ENCODE peak calls at places on chromosomes 1 and 21, in five cellular contexts. One of them, this sample, is unnamed. For H3K9me3, the result is how much of the 10 kb centered on the place peaks cover.

GRCh38 chr1:245260116-245260882 is 105.5 kb downstream of the KIF26B start:
- DNase-seq in stomach: peak
- DNase-seq in psoas muscle: no peak
- DNase-seq in GM12878: no peak
- DNase-seq in heart left ventricle: no peak
- DNase-seq in this sample: no peak

GRCh38 chr1:234398849-234399381 is 25.7 kb downstream of the COA6 start:
- DNase-seq in stomach: no peak
- DNase-seq in psoas muscle: no peak
- DNase-seq in GM12878: peak
- DNase-seq in heart left ventricle: no peak
- DNase-seq in this sample: no peak

GRCh38 chr1:61253059-61253735 is 170.8 kb downstream of the NFIA start:
- DNase-seq in stomach: peak
- DNase-seq in psoas muscle: peak
- DNase-seq in GM12878: no peak
- DNase-seq in heart left ventricle: peak
- DNase-seq in this sample: no peak

GRCh38 chr1:246860401-246860800 is 71.3 kb downstream of the AHCTF1 start:
- DNase-seq in stomach: no peak
- DNase-seq in psoas muscle: no peak
- DNase-seq in GM12878: no peak
- DNase-seq in heart left ventricle: no peak
- DNase-seq in this sample: no peak

GRCh38 chr1:156726549-156727226 is 1.6 kb upstream of the METTL25B start:
- DNase-seq in stomach: peak
- DNase-seq in psoas muscle: no peak
- DNase-seq in GM12878: no peak
- DNase-seq in heart left ventricle: peak
- DNase-seq in this sample: no peak

GRCh38 chr1:100184536-100184935 is 6.5 kb upstream of the LRRC39 start:
- DNase-seq in stomach: no peak
- DNase-seq in psoas muscle: no peak
- DNase-seq in GM12878: peak
- DNase-seq in heart left ventricle: no peak
- DNase-seq in this sample: no peak

GRCh38 chr21:35520869-35521268 is 471.8 kb upstream of the RUNX1 start:
- DNase-seq in stomach: no peak
- DNase-seq in psoas muscle: no peak
- DNase-seq in GM12878: no peak
- DNase-seq in heart left ventricle: no peak
- DNase-seq in this sample: no peak

GRCh38 chr1:182122265-182122664 is 60.8 kb upstream of the ZNF648 start:
- DNase-seq in stomach: no peak
- DNase-seq in psoas muscle: no peak
- DNase-seq in GM12878: no peak
- DNase-seq in heart left ventricle: no peak
- DNase-seq in this sample: no peak

GRCh38 chr1:111417755-111418154 is 9.8 kb downstream of the OVGP1 start:
- DNase-seq in stomach: no peak
- DNase-seq in psoas muscle: no peak
- DNase-seq in GM12878: no peak
- DNase-seq in heart left ventricle: no peak
- DNase-seq in this sample: no peak

GRCh38 chr1:38027201-38028104 is 14.9 kb downstream of the UTP11 start:
- DNase-seq in stomach: no peak
- DNase-seq in psoas muscle: no peak
- DNase-seq in GM12878: no peak
- DNase-seq in heart left ventricle: no peak
- DNase-seq in this sample: no peak

GRCh38 chr1:174262747-174263241 is 103.5 kb downstream of the RABGAP1L start:
- DNase-seq in stomach: no peak
- DNase-seq in psoas muscle: no peak
- DNase-seq in GM12878: peak
- DNase-seq in heart left ventricle: no peak
- DNase-seq in this sample: no peak

GRCh38 chr1:112762541-112763141 is 47.5 kb upstream of the PPM1J start:
- DNase-seq in stomach: no peak
- DNase-seq in psoas muscle: no peak
- DNase-seq in GM12878: no peak
- DNase-seq in heart left ventricle: no peak
- DNase-seq in this sample: no peak

GRCh38 chr1:93552751-93553455 is 105.0 kb downstream of the FNBP1L start:
- DNase-seq in stomach: no peak
- DNase-seq in psoas muscle: no peak
- DNase-seq in GM12878: no peak
- DNase-seq in heart left ventricle: no peak
- DNase-seq in this sample: no peak

GRCh38 chr1:6275826-6276764 is 15.2 kb upstream of the GPR153 start:
- DNase-seq in stomach: no peak
- DNase-seq in psoas muscle: peak
- DNase-seq in GM12878: no peak
- DNase-seq in heart left ventricle: peak
- DNase-seq in this sample: no peak

GRCh38 chr1:90761156-90761555 is 44.1 kb upstream of the BARHL2 start:
- DNase-seq in stomach: no peak
- DNase-seq in psoas muscle: no peak
- DNase-seq in GM12878: no peak
- DNase-seq in heart left ventricle: no peak
- DNase-seq in this sample: no peak

GRCh38 chr1:51472349-51472748 is 46.7 kb downstream of the EPS15 start:
- DNase-seq in stomach: no peak
- DNase-seq in psoas muscle: no peak
- DNase-seq in GM12878: no peak
- DNase-seq in heart left ventricle: peak
- DNase-seq in this sample: no peak

GRCh38 chr1:180956028-180956640 is 43.4 kb downstream of the KIAA1614 start:
- DNase-seq in stomach: no peak
- DNase-seq in psoas muscle: no peak
- DNase-seq in GM12878: no peak
- DNase-seq in heart left ventricle: no peak
- DNase-seq in this sample: no peak

GRCh38 chr1:92298213-92298572 is 594 bp downstream of the GLMN start:
- DNase-seq in stomach: no peak
- DNase-seq in psoas muscle: no peak
- DNase-seq in GM12878: no peak
- DNase-seq in heart left ventricle: no peak
- DNase-seq in this sample: no peak

GRCh38 chr1:2041887-2042286 is 8.3 kb upstream of the PRKCZ start:
- DNase-seq in stomach: no peak
- DNase-seq in psoas muscle: no peak
- DNase-seq in GM12878: no peak
- DNase-seq in heart left ventricle: no peak
- DNase-seq in this sample: no peak

GRCh38 chr1:230957580-230957989 is 21.1 kb downstream of the TTC13 start:
- DNase-seq in stomach: no peak
- DNase-seq in psoas muscle: no peak
- DNase-seq in GM12878: no peak
- DNase-seq in heart left ventricle: no peak
- DNase-seq in this sample: no peak

GRCh38 chr1:29686012-29686930 is 449.9 kb downstream of the PTPRU start:
- DNase-seq in stomach: no peak
- DNase-seq in psoas muscle: no peak
- DNase-seq in GM12878: no peak
- DNase-seq in heart left ventricle: no peak
- DNase-seq in this sample: no peak

GRCh38 chr1:4062041-4062440 is 162.0 kb upstream of the C1orf174 start:
- DNase-seq in stomach: no peak
- DNase-seq in psoas muscle: no peak
- DNase-seq in GM12878: no peak
- DNase-seq in heart left ventricle: no peak
- DNase-seq in this sample: no peak

GRCh38 chr1:4063516-4063915 is 163.4 kb upstream of the C1orf174 start:
- DNase-seq in stomach: no peak
- DNase-seq in psoas muscle: no peak
- DNase-seq in GM12878: no peak
- DNase-seq in heart left ventricle: no peak
- DNase-seq in this sample: no peak

GRCh38 chr1:4062560-4062959 is 162.5 kb upstream of the C1orf174 start:
- DNase-seq in stomach: peak
- DNase-seq in psoas muscle: no peak
- DNase-seq in GM12878: no peak
- DNase-seq in heart left ventricle: no peak
- DNase-seq in this sample: no peak

GRCh38 chr1:4062992-4063391 is 162.9 kb upstream of the C1orf174 start:
- DNase-seq in stomach: peak
- DNase-seq in psoas muscle: no peak
- DNase-seq in GM12878: no peak
- DNase-seq in heart left ventricle: no peak
- DNase-seq in this sample: no peak

DNA sequence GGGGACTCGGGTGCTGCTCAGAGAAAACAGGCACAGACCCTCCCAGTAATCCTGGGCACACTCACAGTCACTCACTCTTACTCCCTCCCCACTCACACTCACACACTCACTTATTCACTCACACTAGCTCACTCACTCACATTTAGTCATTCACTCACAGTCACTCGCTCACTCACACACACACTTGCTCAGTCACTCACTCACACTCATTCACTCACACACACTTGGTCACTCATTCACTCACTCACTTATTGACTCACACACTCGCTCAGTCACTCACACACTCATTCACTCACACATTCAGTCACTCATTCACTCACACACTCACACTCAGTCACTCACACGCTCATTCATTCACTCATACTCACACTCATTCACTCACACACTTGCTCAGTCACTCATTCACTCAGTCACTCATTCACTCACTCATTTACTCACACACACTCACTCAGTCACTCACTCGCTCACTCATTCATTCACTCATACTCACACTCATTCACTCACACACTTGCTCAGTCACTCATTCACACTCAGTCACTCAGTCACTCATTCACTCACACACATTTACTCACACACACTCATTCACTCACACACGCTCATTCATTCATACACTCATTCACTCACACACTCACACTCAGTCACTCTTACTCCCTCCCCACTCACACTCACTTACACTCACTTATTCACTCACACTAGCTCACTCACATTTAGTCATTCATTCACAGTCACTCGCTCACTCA is 164.2 kb upstream of the C1orf174 start:
- DNase-seq in stomach: no peak
- DNase-seq in psoas muscle: no peak
- DNase-seq in GM12878: no peak
- DNase-seq in heart left ventricle: no peak
- DNase-seq in this sample: no peak
- H3K9me3 ChIP-seq in stomach: under half
- H3K9me3 ChIP-seq in psoas muscle: under half
- H3K9me3 ChIP-seq in GM12878: under half
- H3K9me3 ChIP-seq in heart left ventricle: under half
- H3K9me3 ChIP-seq in this sample: under half

DNA sequence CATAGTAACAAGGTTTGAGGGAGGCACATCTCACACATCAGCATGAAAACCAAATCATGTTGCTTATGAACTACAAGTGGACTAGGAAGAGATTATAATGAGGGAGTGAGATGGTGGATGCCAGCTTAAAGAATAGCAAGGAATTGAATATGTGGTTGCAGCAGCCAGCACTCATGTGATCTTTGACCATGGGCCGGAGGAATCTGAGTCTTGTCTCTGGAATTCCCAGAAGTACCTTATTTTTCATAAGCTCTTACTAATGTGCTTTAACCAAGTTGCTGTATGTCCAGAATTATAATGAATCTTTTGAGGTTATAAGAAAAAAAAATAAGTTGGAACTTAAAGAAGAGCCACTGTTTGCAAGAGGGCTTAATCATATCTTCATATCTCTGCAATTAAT is 97.0 kb downstream of the DISP1 start:
- DNase-seq in stomach: no peak
- DNase-seq in psoas muscle: no peak
- DNase-seq in GM12878: no peak
- DNase-seq in heart left ventricle: no peak
- DNase-seq in this sample: no peak
- H3K9me3 ChIP-seq in stomach: under half
- H3K9me3 ChIP-seq in psoas muscle: under half
- H3K9me3 ChIP-seq in GM12878: under half
- H3K9me3 ChIP-seq in heart left ventricle: under half
- H3K9me3 ChIP-seq in this sample: under half

DNA sequence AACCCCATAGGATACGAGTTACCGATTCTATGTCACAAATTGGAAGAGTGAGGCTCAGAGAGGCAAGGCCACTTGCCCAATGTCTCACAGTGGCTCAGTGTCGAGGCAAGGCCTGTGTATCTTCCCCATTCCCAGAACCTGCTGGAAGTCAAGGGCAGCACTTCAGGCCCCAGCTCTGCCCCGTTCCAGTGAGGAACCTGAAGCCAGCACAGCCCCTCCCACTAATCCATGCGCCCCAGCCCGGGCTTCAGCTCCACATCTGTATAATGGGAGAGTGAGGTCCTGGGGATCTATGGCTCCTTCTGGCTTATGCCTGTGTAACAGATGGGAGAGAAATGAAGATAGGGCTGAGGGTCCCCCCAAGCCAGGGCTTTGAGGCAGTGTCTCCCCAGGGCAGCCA is 56.3 kb downstream of the CASZ1 start:
- DNase-seq in stomach: no peak
- DNase-seq in psoas muscle: no peak
- DNase-seq in GM12878: no peak
- DNase-seq in heart left ventricle: no peak
- DNase-seq in this sample: no peak
- H3K9me3 ChIP-seq in stomach: under half
- H3K9me3 ChIP-seq in psoas muscle: under half
- H3K9me3 ChIP-seq in GM12878: under half
- H3K9me3 ChIP-seq in heart left ventricle: under half
- H3K9me3 ChIP-seq in this sample: under half

GRCh38 chr1:80155371-80155770 is 1148.8 kb upstream of the ADGRL4 start:
- DNase-seq in stomach: no peak
- DNase-seq in psoas muscle: no peak
- DNase-seq in GM12878: no peak
- DNase-seq in heart left ventricle: no peak
- DNase-seq in this sample: no peak
- H3K9me3 ChIP-seq in stomach: under half
- H3K9me3 ChIP-seq in psoas muscle: under half
- H3K9me3 ChIP-seq in GM12878: under half
- H3K9me3 ChIP-seq in heart left ventricle: under half
- H3K9me3 ChIP-seq in this sample: under half

GRCh38 chr1:152313319-152313801 is 11.7 kb downstream of the FLG start:
- DNase-seq in stomach: no peak
- DNase-seq in psoas muscle: no peak
- DNase-seq in GM12878: no peak
- DNase-seq in heart left ventricle: no peak
- DNase-seq in this sample: no peak
- H3K9me3 ChIP-seq in stomach: under half
- H3K9me3 ChIP-seq in psoas muscle: under half
- H3K9me3 ChIP-seq in GM12878: under half
- H3K9me3 ChIP-seq in heart left ventricle: under half
- H3K9me3 ChIP-seq in this sample: under half

GRCh38 chr1:69139007-69139406 is 428.7 kb upstream of the LRRC7 start:
- DNase-seq in stomach: no peak
- DNase-seq in psoas muscle: no peak
- DNase-seq in GM12878: no peak
- DNase-seq in heart left ventricle: no peak
- DNase-seq in this sample: no peak
- H3K9me3 ChIP-seq in stomach: under half
- H3K9me3 ChIP-seq in psoas muscle: under half
- H3K9me3 ChIP-seq in GM12878: under half
- H3K9me3 ChIP-seq in heart left ventricle: under half
- H3K9me3 ChIP-seq in this sample: under half